ENCODE peak calls at places on chromosomes 12 and 14, in six cellular contexts. One of them, this sample, is unnamed.

GRCh38 chr14:26204362-26204953 is 393.4 kb downstream of the NOVA1 start:
- DNase-seq in caudate nucleus: no peak
- DNase-seq in pons: peak
- DNase-seq in CD4-positive, alpha-beta memory T cell: no peak
- DNase-seq in left ventricle myocardium inferior: no peak
- DNase-seq in CD8-positive, alpha-beta memory T cell: no peak
- DNase-seq in this sample: no peak

GRCh38 chr12:14810167-14810952 is 3.6 kb downstream of the SMCO3 start:
- DNase-seq in left ventricle myocardium inferior: no peak
- DNase-seq in caudate nucleus: no peak
- DNase-seq in CD8-positive, alpha-beta memory T cell: no peak
- DNase-seq in CD4-positive, alpha-beta memory T cell: no peak
- DNase-seq in pons: no peak
- DNase-seq in this sample: no peak

GRCh38 chr12:66011731-66012130 is 118.8 kb downstream of the LLPH start:
- DNase-seq in left ventricle myocardium inferior: no peak
- DNase-seq in CD4-positive, alpha-beta memory T cell: no peak
- DNase-seq in CD8-positive, alpha-beta memory T cell: no peak
- DNase-seq in caudate nucleus: no peak
- DNase-seq in pons: no peak
- DNase-seq in this sample: peak

GRCh38 chr14:58829594-58829993 is 191.8 kb downstream of the DACT1 start:
- DNase-seq in CD8-positive, alpha-beta memory T cell: no peak
- DNase-seq in left ventricle myocardium inferior: no peak
- DNase-seq in pons: no peak
- DNase-seq in CD4-positive, alpha-beta memory T cell: no peak
- DNase-seq in caudate nucleus: no peak
- DNase-seq in this sample: no peak

GRCh38 chr14:57737598-57737997 is 128.3 kb downstream of the SLC35F4 start:
- DNase-seq in CD4-positive, alpha-beta memory T cell: no peak
- DNase-seq in CD8-positive, alpha-beta memory T cell: no peak
- DNase-seq in caudate nucleus: no peak
- DNase-seq in pons: no peak
- DNase-seq in left ventricle myocardium inferior: no peak
- DNase-seq in this sample: no peak

GRCh38 chr12:93137656-93138612 is 208.8 kb upstream of the EEA1 start:
- DNase-seq in left ventricle myocardium inferior: no peak
- DNase-seq in caudate nucleus: no peak
- DNase-seq in CD4-positive, alpha-beta memory T cell: no peak
- DNase-seq in pons: no peak
- DNase-seq in CD8-positive, alpha-beta memory T cell: no peak
- DNase-seq in this sample: no peak

GRCh38 chr12:67802723-67803122 is 154.2 kb downstream of the DYRK2 start:
- DNase-seq in CD8-positive, alpha-beta memory T cell: no peak
- DNase-seq in left ventricle myocardium inferior: no peak
- DNase-seq in pons: no peak
- DNase-seq in caudate nucleus: no peak
- DNase-seq in CD4-positive, alpha-beta memory T cell: no peak
- DNase-seq in this sample: no peak

GRCh38 chr14:64773577-64773976 is 69.4 kb downstream of the PLEKHG3 start:
- DNase-seq in CD8-positive, alpha-beta memory T cell: peak
- DNase-seq in pons: no peak
- DNase-seq in left ventricle myocardium inferior: no peak
- DNase-seq in caudate nucleus: no peak
- DNase-seq in CD4-positive, alpha-beta memory T cell: no peak
- DNase-seq in this sample: no peak